ENCODE peak calls at places on chromosomes 16 and 17, in five cellular contexts. Q is body of pancreas, Z is activated T-helper 1 cell treated with Interleukin-2 at 50 U/mL for 16 hours, W is HCEC 1CT, O is renal cortical epithelial cell. A is an unnamed sample.

GRCh38 chr17:28247671-28248556 is 71.1 kb upstream of the TMEM97 start:
- DNase-seq in Q (no peak), Z (no peak), W (no peak), O (no peak), A (no peak)

GRCh38 chr16:68444058-68444657 is 4.2 kb downstream of the SMPD3 start:
- DNase-seq in Q (peak), Z (no peak), W (no peak), O (peak), A (no peak)

GRCh38 chr16:53257001-53257400 is 177.3 kb upstream of the RBL2 start:
- DNase-seq in Q (no peak), Z (no peak), W (peak), O (peak), A (no peak)

GRCh38 chr17:64259922-64260321 is 3.1 kb downstream of the TEX2 start:
- DNase-seq in Q (no peak), Z (no peak), W (peak), O (peak), A (peak)

GRCh38 chr16:29310852-29311314 is 95.6 kb downstream of the NPIPB11 start:
- DNase-seq in Q (peak), Z (no peak), W (no peak), O (no peak), A (peak)

GRCh38 chr17:56292628-56293027 is 139.4 kb downstream of the ANKFN1 start:
- DNase-seq in Q (no peak), Z (no peak), W (peak), O (peak), A (no peak)

GRCh38 chr17:79803997-79804855 is 7.3 kb upstream of the CBX8 start:
- DNase-seq in Q (no peak), Z (no peak), W (no peak), O (no peak), A (no peak)

GRCh38 chr17:71187145-71187878 is 933.5 kb upstream of the SOX9 start:
- DNase-seq in Q (no peak), Z (no peak), W (no peak), O (no peak), A (no peak)

GRCh38 chr16:79519448-79519847 is 81.1 kb downstream of the MAF start:
- DNase-seq in Q (peak), Z (no peak), W (no peak), O (no peak), A (no peak)

GRCh38 chr17:33560165-33560564 is 267.1 kb upstream of the ASIC2 start:
- DNase-seq in Q (no peak), Z (no peak), W (no peak), O (no peak), A (no peak)

GRCh38 chr17:309361-309888 is 43.2 kb downstream of the RPH3AL start:
- DNase-seq in Q (no peak), Z (no peak), W (peak), O (no peak), A (no peak)

GRCh38 chr17:50421308-50422031 is 4.5 kb upstream of the ACSF2 start:
- DNase-seq in Q (no peak), Z (no peak), W (peak), O (no peak), A (no peak)

GRCh38 chr17:17993852-17994251 is 21.2 kb downstream of the DRC3 start:
- DNase-seq in Q (no peak), Z (no peak), W (no peak), O (no peak), A (no peak)

GRCh38 chr16:20740007-20740883 is 1.4 kb downstream of the THUMPD1 start:
- DNase-seq in Q (peak), Z (no peak), W (no peak), O (peak), A (no peak)

GRCh38 chr16:70454221-70455034 is at the start of gene FCSK:
- DNase-seq in Q (peak), Z (peak), W (peak), O (peak), A (peak)

GRCh38 chr17:45320931-45321461 is 4.2 kb upstream of the MAP3K14 start:
- DNase-seq in Q (no peak), Z (no peak), W (peak), O (peak), A (no peak)

GRCh38 chr17:60472449-60472848 is 50.2 kb downstream of the CHCT1 start:
- DNase-seq in Q (no peak), Z (no peak), W (no peak), O (no peak), A (no peak)

GRCh38 chr17:37220609-37220953 is 155.2 kb upstream of the C17orf78 start:
- DNase-seq in Q (no peak), Z (no peak), W (no peak), O (peak), A (no peak)

GRCh38 chr16:76668207-76668725 is 391.1 kb downstream of the CNTNAP4 start:
- DNase-seq in Q (no peak), Z (no peak), W (no peak), O (no peak), A (no peak)

GRCh38 chr17:82076785-82077591 is 11.4 kb upstream of the DUS1L start:
- DNase-seq in Q (no peak), Z (no peak), W (no peak), O (no peak), A (no peak)

GRCh38 chr16:75491876-75492275 is 3.4 kb downstream of the CHST6 start:
- DNase-seq in Q (no peak), Z (no peak), W (no peak), O (no peak), A (no peak)

GRCh38 chr16:52068447-52069074 is 478.4 kb downstream of the TOX3 start:
- DNase-seq in Q (peak), Z (no peak), W (no peak), O (peak), A (no peak)

GRCh38 chr17:80891096-80892018 is 100.3 kb upstream of the CHMP6 start:
- DNase-seq in Q (no peak), Z (peak), W (peak), O (peak), A (no peak)

GRCh38 chr17:21345236-21345635 is 30.9 kb upstream of the KCNJ12 start:
- DNase-seq in Q (no peak), Z (no peak), W (no peak), O (peak), A (no peak)

GRCh38 chr16:81558077-81558443 is 113.5 kb downstream of the CMIP start:
- DNase-seq in Q (no peak), Z (no peak), W (no peak), O (no peak), A (no peak)

GRCh38 chr17:55814377-55814776 is 63.5 kb downstream of the PCTP start:
- DNase-seq in Q (peak), Z (no peak), W (peak), O (peak), A (peak)

GRCh38 chr16:533391-534088 is 6.0 kb downstream of the CAPN15 start:
- DNase-seq in Q (peak), Z (no peak), W (no peak), O (peak), A (peak)

GRCh38 chr16:4976611-4977145 is 18.5 kb downstream of the SEC14L5 start:
- DNase-seq in Q (peak), Z (no peak), W (no peak), O (no peak), A (no peak)

GRCh38 chr17:38870259-38871165 is 654 bp downstream of the LASP1 start:
- DNase-seq in Q (peak), Z (peak), W (peak), O (no peak), A (peak)

GRCh38 chr17:76318586-76318985 is 10.5 kb upstream of the QRICH2 start:
- DNase-seq in Q (no peak), Z (no peak), W (no peak), O (no peak), A (no peak)

GRCh38 chr16:17836868-17837602 is 366.3 kb upstream of the XYLT1 start:
- DNase-seq in Q (no peak), Z (no peak), W (peak), O (no peak), A (no peak)

GRCh38 chr16:57093845-57094564 is 1.6 kb downstream of the CPNE2 start:
- DNase-seq in Q (no peak), Z (no peak), W (no peak), O (no peak), A (peak)

GRCh38 chr16:27408012-27408601 is 6.1 kb downstream of the IL21R start:
- DNase-seq in Q (no peak), Z (no peak), W (no peak), O (peak), A (no peak)